ENCODE peak calls at places on chromosomes 12 and 14, in seven cellular contexts. E is M059J; U is EL; I is DMS 273 treated with DMSO at 0.1 percent for 48 hours; M is heart right ventricle; Z is NCI-H510A treated with DMSO at 0.1 percent for 48 hours; N is effector CD4-positive, alpha-beta T cell. Y is an unnamed sample.

GRCh38 chr12:130127527-130127908 is 34.7 kb upstream of the FZD10 start:
- DNase-seq in E (no peak), I (no peak), Z (no peak), M (no peak), N (no peak), U (no peak), Y (no peak)

GRCh38 chr14:55724736-55725135 is 144.7 kb downstream of the KTN1 start:
- DNase-seq in N (no peak), Z (no peak), E (no peak), U (no peak), M (no peak), I (no peak), Y (no peak)

GRCh38 chr14:79091381-79091963 is 921.3 kb downstream of the NRXN3 start:
- DNase-seq in N (no peak), M (no peak), U (no peak), Z (no peak), I (no peak), E (no peak), Y (no peak)

GRCh38 chr14:56648508-56649301 is 69.1 kb downstream of the TMEM260 start:
- DNase-seq in I (no peak), M (no peak), U (no peak), N (no peak), E (no peak), Z (peak), Y (peak)

GRCh38 chr14:83558946-83559345 is 1971.0 kb upstream of the FLRT2 start:
- DNase-seq in Z (no peak), E (no peak), M (no peak), U (no peak), I (no peak), N (no peak), Y (no peak)

GRCh38 chr14:35367056-35367372 is 37.5 kb downstream of the NFKBIA start:
- DNase-seq in U (no peak), I (no peak), M (no peak), Z (no peak), N (no peak), E (no peak), Y (no peak)

GRCh38 chr12:81450920-81451739 is 308.0 kb downstream of the PPFIA2 start:
- DNase-seq in N (no peak), I (peak), M (no peak), Z (peak), U (peak), E (peak), Y (peak)

GRCh38 chr12:47850153-47851084 is 30.7 kb upstream of the HDAC7 start:
- DNase-seq in Z (no peak), U (no peak), M (no peak), N (no peak), E (no peak), I (no peak), Y (no peak)

GRCh38 chr12:39503445-39503844 is 60.5 kb upstream of the KIF21A start:
- DNase-seq in M (no peak), N (no peak), I (no peak), Z (no peak), U (peak), E (peak), Y (peak)

GRCh38 chr14:91801358-91801757 is 66.0 kb downstream of the TC2N start:
- DNase-seq in U (no peak), E (no peak), M (no peak), N (no peak), Z (no peak), I (no peak), Y (no peak)

GRCh38 chr12:120263725-120264040 is 1.8 kb downstream of the PXN start:
- DNase-seq in M (no peak), Z (no peak), E (no peak), U (no peak), N (no peak), I (no peak), Y (peak)

GRCh38 chr12:1630827-1631591 is 2.0 kb downstream of the WNT5B start:
- DNase-seq in U (no peak), E (no peak), Z (no peak), I (no peak), M (peak), N (no peak), Y (peak)

GRCh38 chr12:28869197-28869596 is 279.9 kb upstream of the FAR2 start:
- DNase-seq in Z (no peak), I (no peak), E (peak), U (peak), N (no peak), M (no peak), Y (peak)

GRCh38 chr12:125882141-125882540 is 816.9 kb downstream of the AACS start:
- DNase-seq in I (no peak), U (no peak), E (no peak), Z (no peak), N (no peak), M (no peak), Y (peak)

GRCh38 chr14:52413729-52414453 is 99.8 kb downstream of the PTGER2 start:
- DNase-seq in U (peak), Z (no peak), N (no peak), I (no peak), E (peak), M (no peak), Y (no peak)

GRCh38 chr12:70360218-70360617 is 5.9 kb upstream of the KCNMB4 start:
- DNase-seq in M (no peak), I (no peak), U (no peak), Z (no peak), N (no peak), E (no peak), Y (no peak)

GRCh38 chr12:106131671-106132070 is 7.1 kb downstream of the NUAK1 start:
- DNase-seq in E (no peak), N (no peak), I (no peak), Z (no peak), U (no peak), M (no peak), Y (no peak)

GRCh38 chr14:98371141-98371540 is 900.9 kb downstream of the BCL11B start:
- DNase-seq in E (no peak), N (no peak), M (no peak), Z (no peak), I (no peak), U (no peak), Y (no peak)

GRCh38 chr14:100065161-100065871 is at the start of gene EVL:
- DNase-seq in M (peak), Z (peak), N (peak), I (no peak), U (no peak), E (no peak), Y (no peak)

GRCh38 chr14:74763803-74764531 is 851 bp downstream of the YLPM1 start:
- DNase-seq in E (peak), Z (no peak), I (no peak), U (peak), M (no peak), N (no peak), Y (peak)

GRCh38 chr12:110010853-110011835 is 11.9 kb downstream of the ANKRD13A start:
- DNase-seq in I (no peak), Z (no peak), U (no peak), E (no peak), N (no peak), M (no peak), Y (no peak)

GRCh38 chr12:53340398-53340797 is 4.2 kb upstream of the SP7 start:
- DNase-seq in I (no peak), U (no peak), M (no peak), N (no peak), Z (no peak), E (no peak), Y (no peak)

GRCh38 chr14:104781271-104782077 is 14.1 kb downstream of the AKT1 start:
- DNase-seq in I (no peak), E (no peak), Z (no peak), M (no peak), N (no peak), U (no peak), Y (no peak)

GRCh38 chr14:103641181-103641580 is 12.2 kb downstream of the KLC1 start:
- DNase-seq in M (no peak), U (peak), E (peak), Z (no peak), I (no peak), N (no peak), Y (peak)

GRCh38 chr12:69475237-69475984 is 5.2 kb downstream of the FRS2 start:
- DNase-seq in Z (no peak), M (no peak), E (peak), N (no peak), U (peak), I (no peak), Y (peak)

GRCh38 chr12:132218915-132219314 is 74.7 kb downstream of the NOC4L start:
- DNase-seq in M (no peak), I (no peak), N (peak), Z (no peak), E (peak), U (no peak), Y (peak)

GRCh38 chr14:71618716-71619115 is 313.5 kb upstream of the RGS6 start:
- DNase-seq in M (no peak), N (no peak), I (no peak), E (no peak), U (no peak), Z (no peak), Y (no peak)

GRCh38 chr12:131831635-131832041 is 3.4 kb downstream of the MMP17 start:
- DNase-seq in U (peak), Z (peak), N (no peak), M (no peak), I (no peak), E (peak), Y (peak)

GRCh38 chr12:24554612-24555300 is 394.1 kb downstream of the BCAT1 start:
- DNase-seq in U (no peak), Z (peak), M (peak), I (no peak), E (no peak), N (no peak), Y (no peak)

GRCh38 chr12:27965966-27966365 is 6.6 kb downstream of the PTHLH start:
- DNase-seq in Z (no peak), M (no peak), E (peak), U (peak), I (no peak), N (no peak), Y (peak)

GRCh38 chr14:104437703-104438102 is 141.9 kb upstream of the C14orf180 start:
- DNase-seq in N (no peak), E (no peak), Z (no peak), U (no peak), I (no peak), M (no peak), Y (no peak)

GRCh38 chr12:121483950-121484349 is 84.0 kb downstream of the RNF34 start:
- DNase-seq in U (no peak), Z (no peak), I (no peak), M (no peak), E (no peak), N (no peak), Y (no peak)

GRCh38 chr14:95311752-95312151 is 8.0 kb downstream of the CLMN start:
- DNase-seq in M (no peak), N (no peak), I (no peak), Z (no peak), E (peak), U (peak), Y (peak)

GRCh38 chr14:93430889-93431670 is at the start of gene UNC79:
- DNase-seq in E (no peak), Z (peak), M (no peak), I (no peak), N (no peak), U (no peak), Y (peak)

GRCh38 chr14:74620497-74620921 is 8.5 kb upstream of the LTBP2 start:
- DNase-seq in N (no peak), Z (no peak), M (no peak), E (peak), U (peak), I (no peak), Y (peak)

GRCh38 chr12:53502331-53502730 is 1.2 kb downstream of the TARBP2 start:
- DNase-seq in E (no peak), U (no peak), Z (no peak), I (no peak), M (no peak), N (no peak), Y (no peak)

GRCh38 chr12:124654666-124655316 is 87.4 kb upstream of the NCOR2 start:
- DNase-seq in I (no peak), Z (no peak), E (no peak), U (peak), N (no peak), M (peak), Y (no peak)